ENCODE peak calls at places on chromosomes 5 and 9, in nine cellular contexts. D, R, H, M, I, N, T, K and B are unnamed samples.

GRCh38 chr5:153551537-153552079 is 61.1 kb downstream of the GRIA1 start:
- DNase-seq in H (no peak), T (peak; percentile 98), R (no peak), I (no peak), N (no peak), M (peak; percentile 18), K (peak; percentile 30), D (no peak), B (no peak)

GRCh38 chr5:126100767-126101166 is 322.4 kb upstream of the GRAMD2B start:
- DNase-seq in M (no peak), K (peak; percentile 7), T (no peak), D (no peak), I (no peak), H (no peak), R (no peak), N (no peak), B (no peak)

GRCh38 chr5:180082633-180083420 is 11.3 kb upstream of the RNF130 start:
- DNase-seq in N (no peak), T (no peak), R (no peak), K (no peak), D (no peak), H (no peak), I (no peak), M (no peak), B (no peak)

GRCh38 chr5:163760498-163760897 is 255.1 kb downstream of the MAT2B start:
- DNase-seq in I (no peak), T (no peak), D (no peak), K (no peak), M (no peak), N (no peak), R (no peak), H (no peak), B (no peak)

GRCh38 chr9:3337515-3337914 is 188.3 kb downstream of the RFX3 start:
- DNase-seq in D (no peak), M (no peak), K (peak; percentile 34), I (no peak), H (no peak), N (peak; percentile 2), T (no peak), R (no peak), B (no peak)

GRCh38 chr5:150637245-150638052 is 3.0 kb upstream of the SYNPO start:
- DNase-seq in K (no peak), R (peak; percentile 97), I (no peak), M (peak; percentile 64), T (peak; percentile 99), H (no peak), N (no peak), D (no peak), B (no peak)

GRCh38 chr9:11158063-11158462 is 545.3 kb upstream of the PTPRD start:
- DNase-seq in T (no peak), N (no peak), H (no peak), R (no peak), K (no peak), D (no peak), I (no peak), M (no peak), B (no peak)

GRCh38 chr9:128987800-128988199 is 40.3 kb downstream of the NUP188 start:
- DNase-seq in K (peak; percentile 45), T (no peak), D (no peak), N (no peak), I (no peak), M (no peak), H (no peak), R (no peak), B (no peak)

GRCh38 chr5:180494510-180495181 is 467 bp downstream of the CNOT6 start:
- DNase-seq in K (peak; percentile 60), I (no peak), M (peak; percentile 66), N (peak; percentile 38), D (no peak), T (peak; percentile 67), R (peak; percentile 7), H (peak; percentile 73), B (no peak)

GRCh38 chr5:141997358-141998006 is 15.3 kb downstream of the GNPDA1 start:
- DNase-seq in M (no peak), N (no peak), D (no peak), I (no peak), H (no peak), T (no peak), R (no peak), K (no peak), B (no peak)

GRCh38 chr5:150598821-150599273 is 41.6 kb upstream of the SYNPO start:
- DNase-seq in H (peak; percentile 35), M (no peak), K (no peak), I (no peak), N (no peak), T (no peak), R (no peak), D (no peak), B (no peak)

GRCh38 chr9:128841704-128842492 is 12.3 kb upstream of the SPOUT1 start:
- DNase-seq in I (no peak), H (no peak), M (no peak), R (no peak), N (no peak), K (no peak), T (no peak), D (no peak), B (no peak)

GRCh38 chr9:113899205-113899604 is 23.1 kb downstream of the ZNF618 start:
- DNase-seq in T (no peak), M (no peak), N (no peak), H (no peak), R (no peak), D (no peak), I (no peak), K (no peak), B (no peak)

GRCh38 chr5:8905021-8905420 is 640.9 kb downstream of the SEMA5A start:
- DNase-seq in M (no peak), H (no peak), N (no peak), D (no peak), T (peak; percentile 27), R (no peak), K (no peak), I (no peak), B (no peak)

GRCh38 chr5:74412064-74412463 is 228.5 kb downstream of the ENC1 start:
- DNase-seq in T (no peak), M (no peak), D (no peak), I (no peak), H (no peak), K (no peak), R (peak; percentile 50), N (no peak), B (no peak)

GRCh38 chr9:128943832-128944620 is 3.4 kb downstream of the DOLK start:
- DNase-seq in K (no peak), D (no peak), N (no peak), M (no peak), H (no peak), I (no peak), R (no peak), T (no peak), B (no peak)

GRCh38 chr5:54753034-54753433 is 232.4 kb downstream of the ESM1 start:
- DNase-seq in I (no peak), H (no peak), M (no peak), K (peak; percentile 51), D (no peak), N (no peak), R (no peak), T (peak; percentile 47), B (peak; percentile 51)